ENCODE peak calls at places on chromosomes 12 and 14, in seven cellular contexts. P is foreskin fibroblast, G is body of pancreas, T is fibroblast of pulmonary artery, U is kidney, N is psoas muscle, J is heart left ventricle. M is an unnamed sample.

GRCh38 chr12:98294426-98294825 is 221.0 kb upstream of the TMPO start:
- DNase-seq in N (no peak), P (no peak), G (no peak), U (no peak), T (no peak), J (no peak), M (no peak)

GRCh38 chr14:104158827-104159798 is 20.7 kb downstream of the KIF26A start:
- DNase-seq in G (no peak), P (no peak), U (no peak), N (no peak), J (peak; percentile 65), T (no peak), M (no peak)

GRCh38 chr12:130073721-130074120 is 88.5 kb upstream of the FZD10 start:
- DNase-seq in N (no peak), G (no peak), J (no peak), P (no peak), T (no peak), U (no peak), M (peak; percentile 72)

GRCh38 chr14:40911161-40911560 is 695.5 kb upstream of the LRFN5 start:
- DNase-seq in T (no peak), N (no peak), P (no peak), J (no peak), G (no peak), U (no peak), M (no peak)

GRCh38 chr12:6282453-6282840 is 28.0 kb upstream of the PLEKHG6 start:
- DNase-seq in P (no peak), N (no peak), J (no peak), U (no peak), T (no peak), G (no peak), M (no peak)

GRCh38 chr14:51681411-51681810 is 29.7 kb downstream of the FRMD6 start:
- DNase-seq in T (no peak), P (no peak), G (no peak), U (no peak), J (no peak), N (no peak), M (no peak)

GRCh38 chr12:50006266-50006665 is 19.0 kb downstream of the RACGAP1 start:
- DNase-seq in G (no peak), J (no peak), P (no peak), U (no peak), N (no peak), T (no peak), M (no peak)

GRCh38 chr14:72292689-72293024 is 360.4 kb downstream of the RGS6 start:
- DNase-seq in N (no peak), J (no peak), U (no peak), G (no peak), T (no peak), P (no peak), M (no peak)

GRCh38 chr14:24881496-24881895 is 168.5 kb downstream of the STXBP6 start:
- DNase-seq in J (no peak), P (no peak), G (no peak), T (no peak), N (no peak), U (no peak), M (no peak)

GRCh38 chr14:99687284-99688209 is 3.4 kb downstream of the CYP46A1 start:
- DNase-seq in N (no peak), P (no peak), J (no peak), T (no peak), U (no peak), G (peak; percentile 31), M (peak; percentile 25)

GRCh38 chr12:47905313-47905730 is 528 bp upstream of the VDR start:
- DNase-seq in P (peak; percentile 20), U (peak; percentile 93), G (peak; percentile 82), J (peak; percentile 57), N (peak; percentile 68), T (no peak), M (peak; percentile 65)

GRCh38 chr14:37198273-37198598 is 499 bp downstream of the MIPOL1 start:
- DNase-seq in N (no peak), P (no peak), J (no peak), G (no peak), U (no peak), T (no peak), M (no peak)
- H3K4me3 ChIP-seq in N (peak overlapping the region; percentile 81), P (peak overlapping the region; percentile 59), J (peak overlapping the region; percentile 57), G (peak overlapping the region; percentile 54), U (peak overlapping the region; percentile 98), T (peak overlapping the region; percentile 80), M (peak overlapping the region; percentile 76)

DNA sequence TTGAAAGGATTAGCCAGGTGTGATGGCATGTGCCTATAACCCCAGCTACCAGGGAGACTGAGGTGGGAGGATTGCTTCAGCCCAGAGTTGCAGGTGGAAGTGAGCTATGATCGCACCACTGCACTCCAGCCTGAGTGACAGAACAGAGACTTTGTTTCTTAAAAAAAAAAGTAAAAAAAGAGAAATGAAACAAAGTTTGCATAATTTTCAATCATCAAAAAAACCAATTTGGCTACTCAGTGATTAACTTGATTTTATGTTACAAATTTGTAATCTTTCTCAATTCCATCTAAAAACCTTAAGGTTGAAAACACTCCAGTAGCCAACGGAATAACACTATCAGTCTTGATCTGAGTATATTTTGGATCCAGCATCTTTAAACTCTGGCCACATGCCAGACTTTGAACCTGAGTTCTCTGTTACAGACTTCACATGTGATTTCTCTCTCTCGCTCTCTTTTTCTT is 12.6 kb upstream of the DENND5B start:
- DNase-seq in P (no peak), N (no peak), U (no peak), G (no peak), T (no peak), J (no peak), M (no peak)
- TF ChIP-seq CTCF in P (no peak), N (no peak), U (no peak), G (no peak), T (no peak), J (no peak), M (no peak)

GRCh38 chr14:90759370-90760054 is 56.7 kb downstream of the TTC7B start:
- DNase-seq in U (no peak), G (no peak), J (no peak), N (no peak), P (no peak), T (no peak), M (no peak)
- H3K4me3 ChIP-seq in U (no peak overlapping the region), G (no peak overlapping the region), J (peak overlapping the region; percentile 60), N (no peak overlapping the region), P (no peak overlapping the region), T (no peak overlapping the region), M (no peak overlapping the region)

GRCh38 chr12:92259852-92260251 is 114.2 kb upstream of the BTG1 start:
- DNase-seq in T (peak; percentile 10), N (no peak), G (no peak), P (no peak), J (no peak), U (no peak), M (no peak)
- TF ChIP-seq CTCF in T (no peak), N (no peak), G (no peak), P (no peak), J (no peak), U (no peak), M (no peak)

GRCh38 chr14:33259764-33260163 is 321.1 kb downstream of the NPAS3 start:
- DNase-seq in P (no peak), T (no peak), G (no peak), J (no peak), U (no peak), N (no peak), M (no peak)

GRCh38 chr14:33254342-33254741 is 315.7 kb downstream of the NPAS3 start:
- DNase-seq in U (no peak), P (no peak), J (no peak), G (no peak), T (no peak), N (no peak), M (no peak)

GRCh38 chr14:33249361-33249760 is 310.7 kb downstream of the NPAS3 start:
- DNase-seq in G (no peak), P (no peak), N (no peak), T (no peak), J (no peak), U (no peak), M (no peak)

GRCh38 chr14:33254876-33255275 is 316.2 kb downstream of the NPAS3 start:
- DNase-seq in N (no peak), U (no peak), J (peak; percentile 25), P (no peak), T (peak; percentile 28), G (no peak), M (no peak)
- H3K4me3 ChIP-seq in N (no peak overlapping the region), U (no peak overlapping the region), J (no peak overlapping the region), P (no peak overlapping the region), T (no peak overlapping the region), G (no peak overlapping the region), M (no peak overlapping the region)

GRCh38 chr12:56127888-56128668 is at the start of gene ESYT1:
- DNase-seq in G (peak; percentile 99), T (peak; percentile 100), J (peak; percentile 98), U (peak; percentile 99), P (peak; percentile 100), N (peak; percentile 99), M (peak; percentile 100)
- TF ChIP-seq CTCF in G (no peak), T (no peak), J (no peak), U (no peak), P (no peak), N (no peak), M (no peak)

GRCh38 chr12:112134731-112135130 is 9.4 kb downstream of the TRAFD1 start:
- DNase-seq in G (no peak), U (no peak), J (no peak), N (no peak), P (no peak), T (no peak), M (no peak)

GRCh38 chr12:112146123-112146522 is 20.8 kb downstream of the TRAFD1 start:
- DNase-seq in P (no peak), T (no peak), U (no peak), J (no peak), G (no peak), N (no peak), M (no peak)

GRCh38 chr12:112140728-112141127 is 15.4 kb downstream of the TRAFD1 start:
- DNase-seq in N (no peak), J (no peak), G (no peak), U (no peak), T (no peak), P (no peak), M (no peak)
- H3K4me3 ChIP-seq in N (no peak overlapping the region), J (no peak overlapping the region), G (no peak overlapping the region), U (no peak overlapping the region), T (no peak overlapping the region), P (no peak overlapping the region), M (no peak overlapping the region)

M was measured in epithelial cell of esophagus.